ENCODE peak calls at places on chromosomes 16 and 17, in ten cellular contexts. One of them, this sample, is unnamed.

GRCh38 chr17:12730931-12731521 is 58.3 kb upstream of the ARHGAP44 start:
- DNase-seq in naive thymus-derived CD4-positive, alpha-beta T cell: no peak
- DNase-seq in D341Med: no peak
- DNase-seq in activated CD4-positive, alpha-beta T cell treated with anti-CD3 and anti-CD28 coated beads for 1 hour: no peak
- DNase-seq in AG08395: peak
- DNase-seq in heart left ventricle: peak
- DNase-seq in GM23248: peak
- DNase-seq in mammary epithelial cell: no peak
- DNase-seq in HEK293T: no peak
- DNase-seq in stimulated activated CD8-positive, alpha-beta memory T cell treated with anti-CD3 and anti-CD28 coated beads, Interleukin-7, amount 100 ng/mL, for 48 hours: no peak
- DNase-seq in this sample: peak

GRCh38 chr17:60439501-60439900 is 17.2 kb downstream of the CHCT1 start:
- DNase-seq in heart left ventricle: no peak
- DNase-seq in AG08395: peak
- DNase-seq in HEK293T: no peak
- DNase-seq in activated CD4-positive, alpha-beta T cell treated with anti-CD3 and anti-CD28 coated beads for 1 hour: no peak
- DNase-seq in D341Med: no peak
- DNase-seq in mammary epithelial cell: peak
- DNase-seq in GM23248: peak
- DNase-seq in naive thymus-derived CD4-positive, alpha-beta T cell: no peak
- DNase-seq in stimulated activated CD8-positive, alpha-beta memory T cell treated with anti-CD3 and anti-CD28 coated beads, Interleukin-7, amount 100 ng/mL, for 48 hours: no peak
- DNase-seq in this sample: no peak

GRCh38 chr16:56279132-56279531 is 87.8 kb downstream of the GNAO1 start:
- DNase-seq in HEK293T: no peak
- DNase-seq in AG08395: no peak
- DNase-seq in D341Med: no peak
- DNase-seq in stimulated activated CD8-positive, alpha-beta memory T cell treated with anti-CD3 and anti-CD28 coated beads, Interleukin-7, amount 100 ng/mL, for 48 hours: peak
- DNase-seq in naive thymus-derived CD4-positive, alpha-beta T cell: no peak
- DNase-seq in mammary epithelial cell: no peak
- DNase-seq in heart left ventricle: no peak
- DNase-seq in activated CD4-positive, alpha-beta T cell treated with anti-CD3 and anti-CD28 coated beads for 1 hour: peak
- DNase-seq in GM23248: no peak
- DNase-seq in this sample: no peak

GRCh38 chr16:56776562-56776961 is 46.6 kb downstream of the NUP93 start:
- DNase-seq in stimulated activated CD8-positive, alpha-beta memory T cell treated with anti-CD3 and anti-CD28 coated beads, Interleukin-7, amount 100 ng/mL, for 48 hours: no peak
- DNase-seq in activated CD4-positive, alpha-beta T cell treated with anti-CD3 and anti-CD28 coated beads for 1 hour: no peak
- DNase-seq in D341Med: no peak
- DNase-seq in naive thymus-derived CD4-positive, alpha-beta T cell: no peak
- DNase-seq in HEK293T: no peak
- DNase-seq in mammary epithelial cell: no peak
- DNase-seq in heart left ventricle: peak
- DNase-seq in GM23248: peak
- DNase-seq in AG08395: peak
- DNase-seq in this sample: no peak

GRCh38 chr16:87317766-87318121 is 552 bp upstream of the C16orf95 start:
- DNase-seq in GM23248: peak
- DNase-seq in D341Med: peak
- DNase-seq in stimulated activated CD8-positive, alpha-beta memory T cell treated with anti-CD3 and anti-CD28 coated beads, Interleukin-7, amount 100 ng/mL, for 48 hours: peak
- DNase-seq in mammary epithelial cell: peak
- DNase-seq in activated CD4-positive, alpha-beta T cell treated with anti-CD3 and anti-CD28 coated beads for 1 hour: no peak
- DNase-seq in naive thymus-derived CD4-positive, alpha-beta T cell: no peak
- DNase-seq in AG08395: peak
- DNase-seq in HEK293T: peak
- DNase-seq in heart left ventricle: peak
- DNase-seq in this sample: no peak

GRCh38 chr17:29619251-29619650 is 3.5 kb downstream of the CORO6 start:
- DNase-seq in naive thymus-derived CD4-positive, alpha-beta T cell: no peak
- DNase-seq in heart left ventricle: peak
- DNase-seq in GM23248: peak
- DNase-seq in stimulated activated CD8-positive, alpha-beta memory T cell treated with anti-CD3 and anti-CD28 coated beads, Interleukin-7, amount 100 ng/mL, for 48 hours: no peak
- DNase-seq in AG08395: peak
- DNase-seq in activated CD4-positive, alpha-beta T cell treated with anti-CD3 and anti-CD28 coated beads for 1 hour: no peak
- DNase-seq in mammary epithelial cell: no peak
- DNase-seq in HEK293T: no peak
- DNase-seq in D341Med: no peak
- DNase-seq in this sample: no peak

GRCh38 chr16:28587386-28587785 is 9.5 kb downstream of the SULT1A2 start:
- DNase-seq in GM23248: peak
- DNase-seq in D341Med: no peak
- DNase-seq in activated CD4-positive, alpha-beta T cell treated with anti-CD3 and anti-CD28 coated beads for 1 hour: no peak
- DNase-seq in heart left ventricle: no peak
- DNase-seq in AG08395: peak
- DNase-seq in mammary epithelial cell: peak
- DNase-seq in HEK293T: no peak
- DNase-seq in stimulated activated CD8-positive, alpha-beta memory T cell treated with anti-CD3 and anti-CD28 coated beads, Interleukin-7, amount 100 ng/mL, for 48 hours: no peak
- DNase-seq in naive thymus-derived CD4-positive, alpha-beta T cell: no peak
- DNase-seq in this sample: no peak

GRCh38 chr16:19907161-19907992 is 22.7 kb upstream of the GPRC5B start:
- DNase-seq in naive thymus-derived CD4-positive, alpha-beta T cell: peak
- DNase-seq in mammary epithelial cell: peak
- DNase-seq in D341Med: peak
- DNase-seq in AG08395: peak
- DNase-seq in activated CD4-positive, alpha-beta T cell treated with anti-CD3 and anti-CD28 coated beads for 1 hour: peak
- DNase-seq in GM23248: peak
- DNase-seq in heart left ventricle: peak
- DNase-seq in HEK293T: peak
- DNase-seq in stimulated activated CD8-positive, alpha-beta memory T cell treated with anti-CD3 and anti-CD28 coated beads, Interleukin-7, amount 100 ng/mL, for 48 hours: peak
- DNase-seq in this sample: peak

GRCh38 chr16:53713403-53714013 is 9.6 kb downstream of the FTO start:
- DNase-seq in AG08395: no peak
- DNase-seq in activated CD4-positive, alpha-beta T cell treated with anti-CD3 and anti-CD28 coated beads for 1 hour: no peak
- DNase-seq in HEK293T: no peak
- DNase-seq in D341Med: no peak
- DNase-seq in naive thymus-derived CD4-positive, alpha-beta T cell: no peak
- DNase-seq in mammary epithelial cell: no peak
- DNase-seq in heart left ventricle: no peak
- DNase-seq in stimulated activated CD8-positive, alpha-beta memory T cell treated with anti-CD3 and anti-CD28 coated beads, Interleukin-7, amount 100 ng/mL, for 48 hours: no peak
- DNase-seq in GM23248: no peak
- DNase-seq in this sample: no peak

GRCh38 chr17:80125656-80126448 is 21.1 kb downstream of the EIF4A3 start:
- DNase-seq in GM23248: peak
- DNase-seq in AG08395: peak
- DNase-seq in heart left ventricle: no peak
- DNase-seq in HEK293T: no peak
- DNase-seq in mammary epithelial cell: no peak
- DNase-seq in stimulated activated CD8-positive, alpha-beta memory T cell treated with anti-CD3 and anti-CD28 coated beads, Interleukin-7, amount 100 ng/mL, for 48 hours: no peak
- DNase-seq in activated CD4-positive, alpha-beta T cell treated with anti-CD3 and anti-CD28 coated beads for 1 hour: no peak
- DNase-seq in D341Med: no peak
- DNase-seq in naive thymus-derived CD4-positive, alpha-beta T cell: no peak
- DNase-seq in this sample: no peak

GRCh38 chr16:68760671-68761275 is 23.7 kb downstream of the CDH1 start:
- DNase-seq in mammary epithelial cell: peak
- DNase-seq in D341Med: no peak
- DNase-seq in HEK293T: no peak
- DNase-seq in naive thymus-derived CD4-positive, alpha-beta T cell: no peak
- DNase-seq in heart left ventricle: no peak
- DNase-seq in activated CD4-positive, alpha-beta T cell treated with anti-CD3 and anti-CD28 coated beads for 1 hour: no peak
- DNase-seq in GM23248: peak
- DNase-seq in stimulated activated CD8-positive, alpha-beta memory T cell treated with anti-CD3 and anti-CD28 coated beads, Interleukin-7, amount 100 ng/mL, for 48 hours: peak
- DNase-seq in AG08395: peak
- DNase-seq in this sample: no peak

GRCh38 chr16:85529489-85530369 is 83.4 kb upstream of the GSE1 start:
- DNase-seq in AG08395: no peak
- DNase-seq in D341Med: no peak
- DNase-seq in stimulated activated CD8-positive, alpha-beta memory T cell treated with anti-CD3 and anti-CD28 coated beads, Interleukin-7, amount 100 ng/mL, for 48 hours: no peak
- DNase-seq in naive thymus-derived CD4-positive, alpha-beta T cell: no peak
- DNase-seq in mammary epithelial cell: no peak
- DNase-seq in GM23248: no peak
- DNase-seq in HEK293T: no peak
- DNase-seq in heart left ventricle: no peak
- DNase-seq in activated CD4-positive, alpha-beta T cell treated with anti-CD3 and anti-CD28 coated beads for 1 hour: no peak
- DNase-seq in this sample: no peak

GRCh38 chr17:68248199-68248825 is 469 bp downstream of the AMZ2 start:
- DNase-seq in GM23248: peak
- DNase-seq in HEK293T: no peak
- DNase-seq in D341Med: no peak
- DNase-seq in stimulated activated CD8-positive, alpha-beta memory T cell treated with anti-CD3 and anti-CD28 coated beads, Interleukin-7, amount 100 ng/mL, for 48 hours: no peak
- DNase-seq in AG08395: peak
- DNase-seq in naive thymus-derived CD4-positive, alpha-beta T cell: no peak
- DNase-seq in heart left ventricle: no peak
- DNase-seq in activated CD4-positive, alpha-beta T cell treated with anti-CD3 and anti-CD28 coated beads for 1 hour: no peak
- DNase-seq in mammary epithelial cell: peak
- DNase-seq in this sample: no peak

GRCh38 chr17:43728081-43728480 is 30.5 kb downstream of the SOST start:
- DNase-seq in mammary epithelial cell: no peak
- DNase-seq in GM23248: no peak
- DNase-seq in AG08395: no peak
- DNase-seq in D341Med: no peak
- DNase-seq in HEK293T: no peak
- DNase-seq in stimulated activated CD8-positive, alpha-beta memory T cell treated with anti-CD3 and anti-CD28 coated beads, Interleukin-7, amount 100 ng/mL, for 48 hours: no peak
- DNase-seq in heart left ventricle: no peak
- DNase-seq in naive thymus-derived CD4-positive, alpha-beta T cell: no peak
- DNase-seq in activated CD4-positive, alpha-beta T cell treated with anti-CD3 and anti-CD28 coated beads for 1 hour: no peak
- DNase-seq in this sample: no peak

GRCh38 chr17:75776399-75777242 is 8.0 kb upstream of the UNK start:
- DNase-seq in mammary epithelial cell: no peak
- DNase-seq in GM23248: peak
- DNase-seq in HEK293T: no peak
- DNase-seq in heart left ventricle: no peak
- DNase-seq in AG08395: no peak
- DNase-seq in stimulated activated CD8-positive, alpha-beta memory T cell treated with anti-CD3 and anti-CD28 coated beads, Interleukin-7, amount 100 ng/mL, for 48 hours: no peak
- DNase-seq in D341Med: no peak
- DNase-seq in activated CD4-positive, alpha-beta T cell treated with anti-CD3 and anti-CD28 coated beads for 1 hour: no peak
- DNase-seq in naive thymus-derived CD4-positive, alpha-beta T cell: peak
- DNase-seq in this sample: no peak

GRCh38 chr17:35788504-35788998 is 6.9 kb downstream of the MMP28 start:
- DNase-seq in mammary epithelial cell: peak
- DNase-seq in heart left ventricle: no peak
- DNase-seq in stimulated activated CD8-positive, alpha-beta memory T cell treated with anti-CD3 and anti-CD28 coated beads, Interleukin-7, amount 100 ng/mL, for 48 hours: no peak
- DNase-seq in activated CD4-positive, alpha-beta T cell treated with anti-CD3 and anti-CD28 coated beads for 1 hour: no peak
- DNase-seq in naive thymus-derived CD4-positive, alpha-beta T cell: no peak
- DNase-seq in HEK293T: no peak
- DNase-seq in D341Med: no peak
- DNase-seq in AG08395: peak
- DNase-seq in GM23248: peak
- DNase-seq in this sample: no peak

GRCh38 chr17:82228842-82229685 is at the start of gene SLC16A3:
- DNase-seq in AG08395: peak
- DNase-seq in activated CD4-positive, alpha-beta T cell treated with anti-CD3 and anti-CD28 coated beads for 1 hour: peak
- DNase-seq in mammary epithelial cell: peak
- DNase-seq in stimulated activated CD8-positive, alpha-beta memory T cell treated with anti-CD3 and anti-CD28 coated beads, Interleukin-7, amount 100 ng/mL, for 48 hours: no peak
- DNase-seq in heart left ventricle: peak
- DNase-seq in GM23248: peak
- DNase-seq in naive thymus-derived CD4-positive, alpha-beta T cell: no peak
- DNase-seq in D341Med: peak
- DNase-seq in HEK293T: no peak
- DNase-seq in this sample: no peak

GRCh38 chr16:24499193-24499814 is 40.1 kb upstream of the RBBP6 start:
- DNase-seq in activated CD4-positive, alpha-beta T cell treated with anti-CD3 and anti-CD28 coated beads for 1 hour: no peak
- DNase-seq in stimulated activated CD8-positive, alpha-beta memory T cell treated with anti-CD3 and anti-CD28 coated beads, Interleukin-7, amount 100 ng/mL, for 48 hours: no peak
- DNase-seq in GM23248: peak
- DNase-seq in D341Med: peak
- DNase-seq in heart left ventricle: no peak
- DNase-seq in AG08395: peak
- DNase-seq in naive thymus-derived CD4-positive, alpha-beta T cell: no peak
- DNase-seq in HEK293T: peak
- DNase-seq in mammary epithelial cell: peak
- DNase-seq in this sample: no peak

GRCh38 chr17:37742762-37743611 is 1.9 kb downstream of the HNF1B start:
- DNase-seq in HEK293T: no peak
- DNase-seq in D341Med: peak
- DNase-seq in AG08395: no peak
- DNase-seq in activated CD4-positive, alpha-beta T cell treated with anti-CD3 and anti-CD28 coated beads for 1 hour: no peak
- DNase-seq in stimulated activated CD8-positive, alpha-beta memory T cell treated with anti-CD3 and anti-CD28 coated beads, Interleukin-7, amount 100 ng/mL, for 48 hours: no peak
- DNase-seq in heart left ventricle: no peak
- DNase-seq in naive thymus-derived CD4-positive, alpha-beta T cell: no peak
- DNase-seq in GM23248: peak
- DNase-seq in mammary epithelial cell: no peak
- DNase-seq in this sample: no peak

GRCh38 chr17:7886227-7887037 is 2.2 kb upstream of the CHD3 start:
- DNase-seq in stimulated activated CD8-positive, alpha-beta memory T cell treated with anti-CD3 and anti-CD28 coated beads, Interleukin-7, amount 100 ng/mL, for 48 hours: peak
- DNase-seq in mammary epithelial cell: peak
- DNase-seq in GM23248: peak
- DNase-seq in AG08395: no peak
- DNase-seq in activated CD4-positive, alpha-beta T cell treated with anti-CD3 and anti-CD28 coated beads for 1 hour: peak
- DNase-seq in HEK293T: peak
- DNase-seq in naive thymus-derived CD4-positive, alpha-beta T cell: peak
- DNase-seq in D341Med: no peak
- DNase-seq in heart left ventricle: peak
- DNase-seq in this sample: no peak

GRCh38 chr17:6366144-6366755 is 68.7 kb downstream of the AIPL1 start:
- DNase-seq in GM23248: peak
- DNase-seq in activated CD4-positive, alpha-beta T cell treated with anti-CD3 and anti-CD28 coated beads for 1 hour: no peak
- DNase-seq in AG08395: no peak
- DNase-seq in heart left ventricle: no peak
- DNase-seq in HEK293T: no peak
- DNase-seq in mammary epithelial cell: peak
- DNase-seq in D341Med: no peak
- DNase-seq in stimulated activated CD8-positive, alpha-beta memory T cell treated with anti-CD3 and anti-CD28 coated beads, Interleukin-7, amount 100 ng/mL, for 48 hours: no peak
- DNase-seq in naive thymus-derived CD4-positive, alpha-beta T cell: no peak
- DNase-seq in this sample: peak

GRCh38 chr16:75227361-75228142 is 8.8 kb downstream of the CTRB1 start:
- DNase-seq in HEK293T: no peak
- DNase-seq in naive thymus-derived CD4-positive, alpha-beta T cell: no peak
- DNase-seq in activated CD4-positive, alpha-beta T cell treated with anti-CD3 and anti-CD28 coated beads for 1 hour: no peak
- DNase-seq in D341Med: no peak
- DNase-seq in AG08395: no peak
- DNase-seq in mammary epithelial cell: no peak
- DNase-seq in stimulated activated CD8-positive, alpha-beta memory T cell treated with anti-CD3 and anti-CD28 coated beads, Interleukin-7, amount 100 ng/mL, for 48 hours: no peak
- DNase-seq in heart left ventricle: no peak
- DNase-seq in GM23248: no peak
- DNase-seq in this sample: no peak

GRCh38 chr17:4175921-4176802 is 33.2 kb downstream of the CYB5D2 start:
- DNase-seq in stimulated activated CD8-positive, alpha-beta memory T cell treated with anti-CD3 and anti-CD28 coated beads, Interleukin-7, amount 100 ng/mL, for 48 hours: no peak
- DNase-seq in D341Med: no peak
- DNase-seq in mammary epithelial cell: no peak
- DNase-seq in naive thymus-derived CD4-positive, alpha-beta T cell: peak
- DNase-seq in GM23248: no peak
- DNase-seq in HEK293T: no peak
- DNase-seq in activated CD4-positive, alpha-beta T cell treated with anti-CD3 and anti-CD28 coated beads for 1 hour: peak
- DNase-seq in heart left ventricle: no peak
- DNase-seq in AG08395: no peak
- DNase-seq in this sample: no peak

GRCh38 chr16:3998793-3999478 is 117.3 kb downstream of the ADCY9 start:
- DNase-seq in activated CD4-positive, alpha-beta T cell treated with anti-CD3 and anti-CD28 coated beads for 1 hour: no peak
- DNase-seq in naive thymus-derived CD4-positive, alpha-beta T cell: no peak
- DNase-seq in D341Med: peak
- DNase-seq in mammary epithelial cell: no peak
- DNase-seq in GM23248: peak
- DNase-seq in AG08395: peak
- DNase-seq in stimulated activated CD8-positive, alpha-beta memory T cell treated with anti-CD3 and anti-CD28 coated beads, Interleukin-7, amount 100 ng/mL, for 48 hours: no peak
- DNase-seq in heart left ventricle: no peak
- DNase-seq in HEK293T: no peak
- DNase-seq in this sample: no peak

GRCh38 chr16:4351880-4352279 is 759 bp upstream of the PAM16 start:
- DNase-seq in mammary epithelial cell: no peak
- DNase-seq in HEK293T: no peak
- DNase-seq in D341Med: no peak
- DNase-seq in heart left ventricle: no peak
- DNase-seq in GM23248: peak
- DNase-seq in naive thymus-derived CD4-positive, alpha-beta T cell: no peak
- DNase-seq in AG08395: no peak
- DNase-seq in stimulated activated CD8-positive, alpha-beta memory T cell treated with anti-CD3 and anti-CD28 coated beads, Interleukin-7, amount 100 ng/mL, for 48 hours: no peak
- DNase-seq in activated CD4-positive, alpha-beta T cell treated with anti-CD3 and anti-CD28 coated beads for 1 hour: no peak
- DNase-seq in this sample: no peak

GRCh38 chr17:82536220-82537201 is 17.0 kb downstream of the FOXK2 start:
- DNase-seq in AG08395: peak
- DNase-seq in naive thymus-derived CD4-positive, alpha-beta T cell: no peak
- DNase-seq in stimulated activated CD8-positive, alpha-beta memory T cell treated with anti-CD3 and anti-CD28 coated beads, Interleukin-7, amount 100 ng/mL, for 48 hours: no peak
- DNase-seq in mammary epithelial cell: peak
- DNase-seq in D341Med: peak
- DNase-seq in activated CD4-positive, alpha-beta T cell treated with anti-CD3 and anti-CD28 coated beads for 1 hour: no peak
- DNase-seq in GM23248: peak
- DNase-seq in HEK293T: no peak
- DNase-seq in heart left ventricle: peak
- DNase-seq in this sample: no peak

GRCh38 chr17:6524520-6524919 is 31.8 kb downstream of the PITPNM3 start:
- DNase-seq in activated CD4-positive, alpha-beta T cell treated with anti-CD3 and anti-CD28 coated beads for 1 hour: no peak
- DNase-seq in naive thymus-derived CD4-positive, alpha-beta T cell: no peak
- DNase-seq in HEK293T: no peak
- DNase-seq in AG08395: no peak
- DNase-seq in D341Med: no peak
- DNase-seq in mammary epithelial cell: peak
- DNase-seq in stimulated activated CD8-positive, alpha-beta memory T cell treated with anti-CD3 and anti-CD28 coated beads, Interleukin-7, amount 100 ng/mL, for 48 hours: no peak
- DNase-seq in heart left ventricle: no peak
- DNase-seq in GM23248: peak
- DNase-seq in this sample: no peak

GRCh38 chr17:74760404-74761105 is 12.1 kb downstream of the NHERF1 start:
- DNase-seq in stimulated activated CD8-positive, alpha-beta memory T cell treated with anti-CD3 and anti-CD28 coated beads, Interleukin-7, amount 100 ng/mL, for 48 hours: no peak
- DNase-seq in AG08395: no peak
- DNase-seq in mammary epithelial cell: peak
- DNase-seq in activated CD4-positive, alpha-beta T cell treated with anti-CD3 and anti-CD28 coated beads for 1 hour: no peak
- DNase-seq in GM23248: no peak
- DNase-seq in HEK293T: no peak
- DNase-seq in D341Med: peak
- DNase-seq in heart left ventricle: no peak
- DNase-seq in naive thymus-derived CD4-positive, alpha-beta T cell: no peak
- DNase-seq in this sample: no peak

This sample was measured in GOT3.